ENCODE peak calls at places on chromosomes 7 and 10, in eight cellular contexts. F is Calu3, C is IMR-90, Q is thoracic aorta, P is cardiac muscle cell, A is foreskin fibroblast, K is mesothelial cell of epicardium, N is spleen. B is an unnamed sample.

GRCh38 chr7:120280743-120281142 is 7.8 kb downstream of the KCND2 start:
- DNase-seq in F (no peak), C (no peak), Q (no peak), P (no peak), A (no peak), K (no peak), N (no peak), B (no peak)

GRCh38 chr7:99623702-99624447 is 7.1 kb downstream of the ZSCAN25 start:
- DNase-seq in F (no peak), C (no peak), Q (no peak), P (no peak), A (no peak), K (no peak), N (no peak), B (no peak)

GRCh38 chr7:7857143-7857583 is 111.4 kb upstream of the GLCCI1 start:
- DNase-seq in F (no peak), C (no peak), Q (no peak), P (no peak), A (peak), K (no peak), N (no peak), B (no peak)

GRCh38 chr10:116712499-116712898 is 29.9 kb downstream of the HSPA12A start:
- DNase-seq in F (no peak), C (peak), Q (no peak), P (no peak), A (no peak), K (no peak), N (no peak), B (no peak)

GRCh38 chr10:4431114-4431862 is 394.7 kb upstream of the AKR1E2 start:
- DNase-seq in F (no peak), C (peak), Q (no peak), P (no peak), A (peak), K (no peak), N (no peak), B (no peak)

GRCh38 chr7:34991938-34992840 is 45.1 kb downstream of the DPY19L1 start:
- DNase-seq in F (peak), C (peak), Q (no peak), P (no peak), A (peak), K (no peak), N (peak), B (no peak)

GRCh38 chr7:148095066-148095465 is 495.5 kb upstream of the C7orf33 start:
- DNase-seq in F (no peak), C (no peak), Q (no peak), P (no peak), A (no peak), K (no peak), N (no peak), B (no peak)

GRCh38 chr10:107031981-107032699 is 132.4 kb downstream of the SORCS1 start:
- DNase-seq in F (no peak), C (no peak), Q (no peak), P (peak), A (peak), K (no peak), N (no peak), B (no peak)

GRCh38 chr10:33113111-33113856 is 155.3 kb upstream of the ITGB1 start:
- DNase-seq in F (no peak), C (peak), Q (no peak), P (no peak), A (peak), K (no peak), N (no peak), B (no peak)

GRCh38 chr10:27660705-27661104 is 84.9 kb downstream of the MKX start:
- DNase-seq in F (no peak), C (no peak), Q (no peak), P (no peak), A (peak), K (no peak), N (no peak), B (no peak)

GRCh38 chr10:27659786-27660185 is 85.8 kb downstream of the MKX start:
- DNase-seq in F (no peak), C (no peak), Q (no peak), P (no peak), A (no peak), K (no peak), N (no peak), B (no peak)

GRCh38 chr10:27658788-27659187 is 86.8 kb downstream of the MKX start:
- DNase-seq in F (no peak), C (peak), Q (no peak), P (no peak), A (peak), K (no peak), N (no peak), B (no peak)

GRCh38 chr10:27661511-27662286 is 83.9 kb downstream of the MKX start:
- DNase-seq in F (no peak), C (no peak), Q (no peak), P (no peak), A (peak), K (no peak), N (no peak), B (no peak)

GRCh38 chr10:27660268-27660667 is 85.4 kb downstream of the MKX start:
- DNase-seq in F (no peak), C (no peak), Q (no peak), P (no peak), A (no peak), K (no peak), N (no peak), B (no peak)
- TF ChIP-seq CTCF in F (no peak), C (no peak), Q (no peak), P (no peak), A (no peak), K (no peak), N (no peak), B (no peak)

DNA sequence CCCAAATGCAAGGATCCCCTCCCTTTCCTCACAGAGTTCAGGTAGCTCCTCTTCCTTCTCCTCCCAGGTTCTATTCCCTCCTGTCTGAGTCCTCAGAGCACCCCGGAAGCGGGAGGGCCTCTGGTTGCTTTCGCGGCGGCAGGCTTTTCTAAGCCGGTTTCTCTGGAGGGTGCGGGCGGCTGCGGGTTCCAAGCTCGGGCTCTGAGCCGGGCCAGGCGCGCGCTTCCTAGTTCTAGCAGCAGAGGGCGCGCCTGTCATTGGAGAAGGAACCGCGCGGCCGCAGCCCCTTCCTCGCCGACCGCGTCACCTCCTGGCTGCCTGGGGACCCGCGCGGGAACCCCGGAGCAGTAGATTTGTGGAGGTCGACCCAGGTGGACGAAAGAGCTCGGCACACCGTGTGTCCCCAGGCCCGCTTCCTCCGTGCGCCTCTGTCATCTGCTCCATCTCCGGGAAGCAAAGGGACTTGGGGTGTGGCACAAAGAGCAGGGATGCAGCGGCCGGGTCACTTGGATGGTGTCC is 388.9 kb upstream of the PODXL start:
- DNase-seq in F (peak), C (peak), Q (no peak), P (peak), A (peak), K (peak), N (no peak), B (peak)
- TF ChIP-seq CTCF in F (peak), C (peak), Q (peak), P (peak), A (peak), K (peak), N (peak), B (peak)

DNA sequence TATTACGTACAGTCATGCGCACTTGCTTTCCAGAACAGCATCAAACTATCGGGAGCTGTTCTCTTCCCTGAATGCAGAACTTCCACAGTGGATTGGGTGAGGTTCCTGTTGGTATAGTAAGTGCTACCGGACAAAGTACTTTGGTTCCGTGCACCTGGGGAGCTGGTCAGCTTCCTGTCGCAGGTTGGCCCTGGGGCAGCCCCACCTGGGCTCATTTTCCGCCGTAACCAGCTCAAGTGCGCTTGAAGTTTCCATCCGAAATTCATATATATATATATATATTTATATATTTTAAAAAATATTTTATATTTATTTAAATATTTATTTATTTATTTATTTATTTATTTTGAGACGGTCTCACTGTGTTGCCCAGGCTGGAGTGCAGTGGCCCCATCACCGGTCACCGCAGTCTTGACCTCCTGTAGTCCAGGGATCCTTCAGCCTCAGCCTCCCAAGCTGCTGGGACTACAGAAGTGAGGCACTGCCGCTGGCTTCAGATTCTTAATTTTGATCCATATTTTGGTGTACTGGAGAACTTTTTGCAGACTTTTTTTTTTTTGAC is 6.5 kb downstream of the SCART1 start:
- DNase-seq in F (no peak), C (no peak), Q (no peak), P (no peak), A (no peak), K (peak), N (no peak), B (no peak)
- TF ChIP-seq CTCF in F (no peak), C (no peak), Q (no peak), P (no peak), A (no peak), K (no peak), N (no peak), B (no peak)

GRCh38 chr7:111101856-111102646 is 11.1 kb downstream of the LRRN3 start:
- DNase-seq in F (no peak), C (no peak), Q (no peak), P (no peak), A (no peak), K (no peak), N (no peak), B (no peak)

GRCh38 chr7:111098011-111098925 is 7.3 kb downstream of the LRRN3 start:
- DNase-seq in F (peak), C (peak), Q (no peak), P (peak), A (peak), K (no peak), N (no peak), B (no peak)

GRCh38 chr7:111096997-111097396 is 6.1 kb downstream of the LRRN3 start:
- DNase-seq in F (no peak), C (no peak), Q (no peak), P (no peak), A (no peak), K (no peak), N (no peak), B (no peak)

GRCh38 chr7:111103136-111103535 is 12.2 kb downstream of the LRRN3 start:
- DNase-seq in F (no peak), C (no peak), Q (no peak), P (no peak), A (no peak), K (no peak), N (no peak), B (no peak)

DNA sequence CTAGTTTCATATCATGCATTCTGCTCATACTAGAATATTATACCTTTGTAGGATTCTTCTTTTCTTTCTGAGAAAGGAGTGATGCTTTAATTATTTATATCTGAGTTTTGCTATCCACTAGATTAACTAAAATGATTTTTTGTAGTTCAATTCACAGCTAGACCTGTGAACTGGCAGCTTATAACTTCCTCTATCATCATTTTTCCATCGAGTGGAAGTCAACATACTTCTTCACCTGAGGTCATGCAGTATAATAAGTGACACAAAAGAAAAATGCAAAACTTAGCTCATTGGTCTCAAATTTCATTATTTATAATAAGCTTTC is 8.0 kb downstream of the LRRN3 start:
- DNase-seq in F (no peak), C (no peak), Q (no peak), P (no peak), A (no peak), K (no peak), N (no peak), B (no peak)
- TF ChIP-seq CTCF in F (no peak), C (no peak), Q (no peak), P (no peak), A (no peak), K (no peak), N (no peak), B (peak)

DNA sequence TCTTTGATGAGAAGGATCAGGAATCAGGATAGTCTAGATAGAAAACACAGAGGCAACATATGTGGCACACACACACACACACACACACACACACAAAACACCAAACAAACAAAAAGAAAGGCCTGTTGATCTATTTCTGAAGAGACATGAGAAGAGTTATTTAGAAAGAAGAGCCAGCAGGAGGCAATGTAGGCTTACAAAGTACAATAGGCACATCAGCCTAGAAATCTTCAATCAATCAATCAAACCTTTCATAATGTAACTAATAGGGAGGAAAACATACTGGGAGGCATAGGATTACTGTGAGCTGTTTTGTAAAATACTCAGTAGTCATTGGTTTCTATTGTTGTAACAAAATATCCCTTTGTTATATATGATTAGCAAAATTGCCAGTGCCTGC is 47.3 kb upstream of the TES start:
- DNase-seq in F (no peak), C (no peak), Q (no peak), P (no peak), A (no peak), K (no peak), N (no peak), B (no peak)
- TF ChIP-seq CTCF in F (no peak), C (no peak), Q (no peak), P (no peak), A (peak), K (no peak), N (no peak), B (no peak)

DNA sequence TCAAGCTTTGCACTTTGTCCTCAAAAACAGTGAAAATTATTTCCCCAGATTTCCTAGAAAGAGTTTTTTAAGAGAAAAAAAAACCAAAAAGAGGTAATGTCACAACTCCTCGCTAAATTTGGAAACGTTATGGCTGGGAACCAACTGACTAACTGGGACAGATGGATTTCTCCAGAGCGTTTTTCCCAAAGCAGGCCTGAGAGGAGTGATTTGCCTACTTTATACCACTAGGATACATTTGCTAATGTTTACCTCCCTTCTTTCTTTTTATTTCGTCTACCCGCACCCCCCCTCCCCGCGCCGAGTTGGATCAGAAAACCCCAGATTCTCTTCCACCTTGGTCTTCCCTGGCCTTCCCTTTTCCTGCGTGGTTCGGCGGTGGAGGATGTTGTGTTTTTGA is 7.2 kb downstream of the CPA2 start:
- DNase-seq in F (no peak), C (peak), Q (no peak), P (peak), A (peak), K (no peak), N (no peak), B (no peak)
- TF ChIP-seq CTCF in F (no peak), C (no peak), Q (peak), P (peak), A (no peak), K (no peak), N (no peak), B (peak)

GRCh38 chr7:50560865-50561351 is 4.3 kb downstream of the DDC start:
- DNase-seq in F (no peak), C (no peak), Q (no peak), P (no peak), A (no peak), K (no peak), N (no peak), B (peak)
- TF ChIP-seq CTCF in F (no peak), C (no peak), Q (no peak), P (no peak), A (no peak), K (no peak), N (no peak), B (no peak)

GRCh38 chr7:140501941-140502340 is 22.6 kb upstream of the MKRN1 start:
- DNase-seq in F (no peak), C (no peak), Q (no peak), P (no peak), A (no peak), K (no peak), N (no peak), B (no peak)
- TF ChIP-seq CTCF in F (no peak), C (no peak), Q (no peak), P (no peak), A (no peak), K (no peak), N (no peak), B (no peak)

DNA sequence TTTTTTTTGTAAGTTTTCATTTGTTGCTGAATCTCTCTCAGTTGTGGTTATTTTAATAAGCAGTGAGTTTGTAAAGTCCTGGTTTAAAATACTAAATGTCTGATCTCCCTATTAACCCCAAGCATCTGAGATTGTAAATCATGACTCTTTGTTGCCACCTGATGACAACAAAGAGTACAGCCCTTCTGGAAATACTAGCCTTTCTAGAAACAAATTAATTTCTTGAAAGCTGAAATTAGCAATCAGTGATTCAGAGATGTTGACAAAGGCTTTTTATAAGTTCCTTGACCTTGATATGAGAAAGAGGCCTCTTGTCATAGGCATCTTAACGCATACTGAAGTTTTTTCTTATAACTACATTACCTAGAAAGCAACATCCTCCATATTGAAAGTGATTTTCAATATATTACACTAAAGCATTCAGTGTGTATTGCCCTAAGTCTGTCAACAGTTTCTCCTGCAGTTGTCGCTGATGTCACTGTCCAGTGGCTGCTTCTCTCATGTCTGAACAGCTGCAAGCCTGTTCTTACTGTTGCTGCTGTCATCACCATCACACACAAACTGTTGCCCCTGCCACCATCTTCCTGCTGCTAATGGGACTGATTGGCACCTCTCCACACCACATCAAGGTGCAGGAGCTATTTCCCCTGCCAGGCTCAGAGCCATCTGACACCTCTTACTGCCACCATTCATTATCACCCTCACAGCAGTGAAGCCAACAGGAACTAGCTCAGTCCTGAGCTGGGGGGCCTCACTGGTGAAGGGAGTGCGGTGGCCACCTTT is 95.1 kb upstream of the LRGUK start:
- DNase-seq in F (no peak), C (peak), Q (no peak), P (peak), A (peak), K (no peak), N (no peak), B (no peak)
- TF ChIP-seq CTCF in F (no peak), C (peak), Q (no peak), P (peak), A (no peak), K (no peak), N (no peak), B (peak)

GRCh38 chr7:87510430-87510875 is 35.0 kb upstream of the ABCB4 start:
- DNase-seq in F (no peak), C (no peak), Q (no peak), P (no peak), A (no peak), K (no peak), N (no peak), B (no peak)

GRCh38 chr7:87507446-87507845 is 32.0 kb upstream of the ABCB4 start:
- DNase-seq in F (no peak), C (no peak), Q (no peak), P (peak), A (peak), K (no peak), N (no peak), B (no peak)

GRCh38 chr7:87505122-87505521 is 29.6 kb upstream of the ABCB4 start:
- DNase-seq in F (no peak), C (peak), Q (no peak), P (no peak), A (peak), K (no peak), N (no peak), B (no peak)

GRCh38 chr7:87505557-87506242 is 30.2 kb upstream of the ABCB4 start:
- DNase-seq in F (no peak), C (no peak), Q (no peak), P (no peak), A (no peak), K (no peak), N (no peak), B (no peak)

GRCh38 chr7:87506243-87507180 is 31.0 kb upstream of the ABCB4 start:
- DNase-seq in F (no peak), C (peak), Q (no peak), P (no peak), A (peak), K (no peak), N (no peak), B (no peak)
- TF ChIP-seq CTCF in F (peak), C (peak), Q (peak), P (no peak), A (peak), K (peak), N (no peak), B (peak)